ENCODE peak calls at places on chromosomes 5 and 9, in seven cellular contexts. W is uterus, B is neural progenitor cell, M is stomach, G is psoas muscle, I is astrocyte, P is fibroblast of lung. F is an unnamed sample. For H3K4me1, the result is how much of the 10 kb centered on the place peaks cover.

GRCh38 chr5:114184006-114184405 is 177.9 kb upstream of the KCNN2 start:
- DNase-seq in W (no peak), B (no peak), M (no peak), G (no peak), I (peak), P (peak), F (no peak)

GRCh38 chr5:38641003-38641402 is 84.6 kb upstream of the LIFR start:
- DNase-seq in W (no peak), B (no peak), M (no peak), G (no peak), I (peak), P (no peak), F (no peak)

GRCh38 chr5:5617024-5617423 is 194.5 kb downstream of the ICE1 start:
- DNase-seq in W (no peak), B (no peak), M (no peak), G (no peak), I (no peak), P (no peak), F (no peak)

GRCh38 chr5:75510417-75510835 is 1.0 kb downstream of the CERT1 start:
- DNase-seq in W (no peak), B (no peak), M (peak), G (peak), I (peak), P (peak), F (peak)

GRCh38 chr5:34609951-34610431 is 46.1 kb upstream of the RAI14 start:
- DNase-seq in W (no peak), B (no peak), M (no peak), G (no peak), I (peak), P (no peak), F (no peak)

GRCh38 chr9:96141666-96142065 is 160.3 kb downstream of the HSD17B3 start:
- DNase-seq in W (no peak), B (no peak), M (no peak), G (no peak), I (no peak), P (peak), F (no peak)

GRCh38 chr5:9207820-9208418 is 338.0 kb downstream of the SEMA5A start:
- DNase-seq in W (no peak), B (peak), M (no peak), G (no peak), I (peak), P (peak), F (no peak)

GRCh38 chr9:21812415-21812814 is 10.0 kb downstream of the MTAP start:
- DNase-seq in W (no peak), B (no peak), M (no peak), G (no peak), I (peak), P (no peak), F (no peak)

GRCh38 chr9:124133752-124134151 is 122.2 kb downstream of the LHX2 start:
- DNase-seq in W (no peak), B (peak), M (peak), G (no peak), I (no peak), P (peak), F (no peak)

GRCh38 chr9:4048441-4048840 is 251.4 kb downstream of the GLIS3 start:
- DNase-seq in W (no peak), B (peak), M (no peak), G (no peak), I (peak), P (peak), F (no peak)

GRCh38 chr5:565782-566445 is 41.7 kb upstream of the SLC9A3 start:
- DNase-seq in W (no peak), B (peak), M (no peak), G (no peak), I (no peak), P (peak), F (no peak)

GRCh38 chr9:91949293-91949945 is 609 bp downstream of the ROR2 start:
- DNase-seq in W (peak), B (peak), M (no peak), G (no peak), I (no peak), P (no peak), F (no peak)

GRCh38 chr5:59123595-59124561 is 541.0 kb downstream of the RAB3C start:
- DNase-seq in W (no peak), B (peak), M (no peak), G (no peak), I (no peak), P (no peak), F (no peak)

GRCh38 chr9:18788256-18788655 is 244.8 kb downstream of the SAXO1 start:
- DNase-seq in W (peak), B (no peak), M (no peak), G (no peak), I (no peak), P (no peak), F (no peak)

GRCh38 chr5:145473032-145473642 is 362.0 kb downstream of the PRELID2 start:
- DNase-seq in W (no peak), B (no peak), M (no peak), G (no peak), I (no peak), P (peak), F (no peak)

GRCh38 chr9:15277400-15278137 is 29.4 kb downstream of the TTC39B start:
- DNase-seq in W (no peak), B (peak), M (no peak), G (no peak), I (peak), P (peak), F (no peak)

GRCh38 chr5:136200761-136201160 is 7.8 kb upstream of the SMIM32 start:
- DNase-seq in W (no peak), B (no peak), M (no peak), G (no peak), I (no peak), P (no peak), F (no peak)

GRCh38 chr5:157963244-157963643 is 104.3 kb upstream of the CLINT1 start:
- DNase-seq in W (no peak), B (no peak), M (no peak), G (no peak), I (no peak), P (no peak), F (no peak)

DNA sequence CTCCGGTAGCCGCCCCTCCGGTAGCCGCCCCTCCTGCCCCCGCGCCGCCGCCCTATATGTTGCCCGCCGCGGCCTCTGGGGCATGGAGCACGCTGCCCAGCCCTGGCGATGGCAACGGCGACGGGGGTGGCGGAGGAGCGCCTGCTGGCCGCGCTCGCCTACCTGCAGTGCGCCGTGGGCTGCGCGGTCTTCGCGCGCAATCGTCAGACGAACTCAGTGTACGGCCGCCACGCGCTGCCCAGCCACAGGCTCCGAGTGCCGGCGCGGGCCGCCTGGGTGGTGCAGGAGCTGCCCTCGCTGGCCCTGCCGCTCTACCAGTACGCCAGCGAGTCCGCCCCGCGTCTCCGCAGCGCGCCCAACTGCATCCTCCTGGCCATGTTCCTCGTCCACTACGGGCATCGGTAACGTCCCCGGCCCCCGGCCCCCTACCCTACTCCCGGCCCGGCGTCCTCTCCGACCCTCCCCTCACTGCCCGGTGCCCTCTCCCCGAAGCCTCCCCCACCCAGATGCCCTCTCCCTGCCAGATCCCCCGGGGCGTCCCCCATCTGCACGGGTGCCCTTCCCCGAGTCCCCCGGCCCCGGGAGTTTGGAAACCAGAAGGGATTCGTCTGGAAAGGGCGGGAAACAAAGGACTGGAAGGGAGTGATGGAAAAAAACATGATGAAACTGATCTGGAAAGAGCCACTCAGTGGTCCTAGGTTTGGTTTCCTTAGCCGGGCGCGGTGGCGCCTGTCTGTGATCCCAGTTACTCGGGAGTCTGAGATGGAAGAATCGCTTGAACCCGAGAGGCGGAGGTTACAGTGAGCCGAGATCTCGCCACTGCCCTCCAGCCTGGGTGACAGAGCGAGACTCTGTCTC is 458 bp downstream of the SRD5A1 start:
- DNase-seq in W (no peak), B (peak), M (no peak), G (no peak), I (peak), P (peak), F (no peak)
- TF ChIP-seq CTCF in W (no peak), B (no peak), M (no peak), G (no peak), I (no peak), P (no peak), F (no peak)

GRCh38 chr9:137311971-137312851 is 10.1 kb upstream of the NRARP start:
- DNase-seq in W (peak), B (no peak), M (no peak), G (no peak), I (no peak), P (no peak), F (no peak)
- H3K4me1 ChIP-seq in W (under half), B (under half), M (half or more), G (under half), I (under half), P (under half), F (under half)

GRCh38 chr9:311837-312236 is 97.2 kb downstream of the DOCK8 start:
- DNase-seq in W (no peak), B (no peak), M (no peak), G (no peak), I (no peak), P (no peak), F (no peak)

GRCh38 chr9:303502-303901 is 88.8 kb downstream of the DOCK8 start:
- DNase-seq in W (no peak), B (no peak), M (no peak), G (no peak), I (no peak), P (no peak), F (no peak)

GRCh38 chr9:304106-304505 is 89.4 kb downstream of the DOCK8 start:
- DNase-seq in W (no peak), B (no peak), M (no peak), G (no peak), I (no peak), P (no peak), F (no peak)

GRCh38 chr9:304519-305185 is 90.0 kb downstream of the DOCK8 start:
- DNase-seq in W (no peak), B (no peak), M (no peak), G (no peak), I (no peak), P (no peak), F (no peak)

DNA sequence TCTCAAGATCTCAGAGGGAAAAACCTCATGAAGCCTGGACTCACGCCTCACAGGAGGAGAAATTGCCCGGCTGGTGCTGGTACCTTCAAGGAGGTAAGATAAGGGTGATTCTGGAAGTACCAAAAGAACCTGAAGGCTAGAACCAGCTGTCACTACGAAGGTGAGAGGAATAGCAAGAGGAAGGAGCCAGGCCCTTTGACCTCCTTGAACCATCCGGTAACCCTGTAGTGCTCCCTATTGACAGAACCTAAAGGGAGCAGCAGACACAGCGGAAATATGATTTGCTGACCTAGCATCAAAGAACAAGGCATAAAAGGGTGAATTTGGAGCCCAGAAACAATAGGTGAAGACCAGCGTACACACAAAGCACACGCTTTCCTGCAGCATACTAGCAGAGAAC is 92.2 kb downstream of the DOCK8 start:
- DNase-seq in W (no peak), B (peak), M (peak), G (no peak), I (no peak), P (no peak), F (no peak)
- TF ChIP-seq CTCF in W (no peak), B (peak), M (no peak), G (no peak), I (no peak), P (no peak), F (no peak)

GRCh38 chr9:136092741-136093140 is 2.3 kb downstream of the NACC2 start:
- DNase-seq in W (no peak), B (peak), M (no peak), G (peak), I (no peak), P (no peak), F (peak)

GRCh38 chr9:136090768-136091581 is 4.1 kb downstream of the NACC2 start:
- DNase-seq in W (peak), B (peak), M (no peak), G (peak), I (no peak), P (no peak), F (no peak)

GRCh38 chr9:136090060-136090735 is 4.9 kb downstream of the NACC2 start:
- DNase-seq in W (no peak), B (peak), M (no peak), G (peak), I (no peak), P (no peak), F (no peak)

GRCh38 chr9:136092353-136092650 is 2.8 kb downstream of the NACC2 start:
- DNase-seq in W (no peak), B (peak), M (no peak), G (peak), I (no peak), P (no peak), F (no peak)

DNA sequence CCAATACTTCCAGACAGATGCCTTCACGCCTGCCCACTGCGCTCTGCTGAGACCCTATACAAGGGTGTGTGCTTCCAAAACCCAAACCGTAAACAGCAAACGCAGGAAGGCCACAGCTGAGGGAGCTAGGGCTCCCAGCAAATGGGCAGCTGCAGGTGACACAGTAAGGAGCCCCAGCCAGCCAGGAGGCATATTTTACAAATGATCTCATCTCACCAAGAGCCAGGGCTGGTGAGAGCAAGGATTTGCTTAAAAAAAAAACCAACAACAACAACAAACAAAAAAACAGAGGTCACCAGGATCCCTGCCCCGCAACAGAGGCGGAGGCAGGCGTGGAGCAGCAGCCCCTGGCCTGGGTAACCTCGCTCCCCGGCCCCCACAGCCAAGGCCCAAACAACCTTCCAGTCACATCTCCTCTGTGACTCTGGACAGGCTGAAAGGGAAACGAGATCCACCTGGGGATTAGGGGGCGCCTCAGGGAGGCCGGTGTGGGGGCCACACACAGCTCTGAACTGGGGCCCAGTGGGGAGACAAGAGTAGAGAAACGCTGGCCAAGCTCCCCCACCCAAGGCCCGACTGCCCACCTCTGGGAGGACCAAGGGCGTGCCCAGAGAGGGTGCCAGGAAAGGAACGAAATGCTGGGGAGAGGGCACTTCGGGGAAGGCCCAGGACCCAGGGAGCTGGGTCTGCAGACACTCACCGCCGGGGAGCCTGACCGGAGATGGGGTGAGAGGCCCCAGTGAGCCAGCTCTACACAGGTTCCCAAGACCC is 3.3 kb downstream of the NACC2 start:
- DNase-seq in W (no peak), B (peak), M (no peak), G (peak), I (no peak), P (no peak), F (peak)
- H3K4me1 ChIP-seq in W (under half), B (under half), M (half or more), G (half or more), I (under half), P (under half), F (half or more)

GRCh38 chr5:42870882-42871418 is 59.3 kb upstream of the SELENOP start:
- DNase-seq in W (no peak), B (no peak), M (no peak), G (no peak), I (no peak), P (no peak), F (no peak)
- TF ChIP-seq CTCF in W (no peak), B (no peak), M (no peak), G (no peak), I (no peak), P (peak), F (no peak)

DNA sequence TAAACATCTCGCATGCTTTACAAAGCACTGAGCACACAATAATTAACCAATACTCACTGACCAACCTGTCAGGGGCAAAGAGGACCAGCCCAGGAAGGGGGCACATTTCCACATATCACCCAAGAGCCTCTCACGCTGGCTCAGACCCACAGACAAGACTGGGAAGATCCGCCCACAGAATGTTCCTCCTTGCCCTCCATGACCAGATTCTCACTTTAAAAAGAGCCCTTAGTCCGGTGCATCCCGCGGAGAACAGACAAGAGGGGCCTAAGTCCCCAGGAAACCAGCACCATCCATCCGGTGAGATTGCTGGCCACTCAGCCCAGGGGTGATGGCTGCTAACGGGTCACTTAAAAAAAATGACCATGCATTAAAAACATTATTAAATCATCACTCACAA is 32.9 kb downstream of the SEMA4D start:
- DNase-seq in W (no peak), B (no peak), M (no peak), G (no peak), I (no peak), P (no peak), F (peak)
- H3K4me1 ChIP-seq in W (under half), B (under half), M (half or more), G (half or more), I (under half), P (under half), F (under half)

F was measured in gastrocnemius medialis.